ENCODE peak calls at places on chromosomes 3 and 15, in four cellular contexts. E is RWPE1, V is OCI-LY7, F is AG04450. W is an unnamed sample.

GRCh38 chr3:111739241-111739952 is 119.7 kb upstream of the PHLDB2 start:
- DNase-seq in E (peak; percentile 66), V (no peak), F (no peak), W (no peak)

GRCh38 chr3:188818282-188818681 is 353.5 kb upstream of the TPRG1 start:
- DNase-seq in E (no peak), V (no peak), F (no peak), W (no peak)

GRCh38 chr3:68206524-68207117 is 552.2 kb upstream of the SUCLG2 start:
- DNase-seq in E (no peak), V (peak; percentile 26), F (no peak), W (no peak)

GRCh38 chr3:128366652-128367051 is 100.0 kb downstream of the DNAJB8 start:
- DNase-seq in E (no peak), V (no peak), F (no peak), W (peak; percentile 13)

GRCh38 chr3:46712191-46713047 is 5.2 kb downstream of the PRSS50 start:
- DNase-seq in E (no peak), V (no peak), F (no peak), W (no peak)

GRCh38 chr3:5136211-5136610 is 14.1 kb downstream of the ARL8B start:
- DNase-seq in E (no peak), V (no peak), F (no peak), W (no peak)

GRCh38 chr15:94882071-94882712 is 650.8 kb downstream of the MCTP2 start:
- DNase-seq in E (peak; percentile 30), V (no peak), F (no peak), W (no peak)

GRCh38 chr3:44323341-44323955 is 15.1 kb upstream of the TCAIM start:
- DNase-seq in E (peak; percentile 16), V (peak; percentile 54), F (peak; percentile 26), W (peak; percentile 77)

GRCh38 chr15:26132786-26133185 is 269.7 kb upstream of the ATP10A start:
- DNase-seq in E (no peak), V (no peak), F (no peak), W (no peak)

GRCh38 chr3:128496019-128496601 is 3.1 kb upstream of the GATA2 start:
- DNase-seq in E (no peak), V (no peak), F (no peak), W (no peak)

GRCh38 chr3:127781411-127782001 is 40.8 kb downstream of the MGLL start:
- DNase-seq in E (no peak), V (no peak), F (peak; percentile 47), W (no peak)

GRCh38 chr15:85834651-85835050 is 39.9 kb upstream of the KLHL25 start:
- DNase-seq in E (no peak), V (no peak), F (no peak), W (no peak)

GRCh38 chr3:85476891-85477495 is 518.2 kb downstream of the CADM2 start:
- DNase-seq in E (no peak), V (no peak), F (no peak), W (no peak)

GRCh38 chr3:145144361-145144760 is 1016.6 kb downstream of the PLOD2 start:
- DNase-seq in E (no peak), V (no peak), F (no peak), W (no peak)

GRCh38 chr3:47799733-47800132 is 3.2 kb upstream of the DHX30 start:
- DNase-seq in E (no peak), V (no peak), F (no peak), W (no peak)

GRCh38 chr3:100297784-100298183 is 36.8 kb upstream of the NIT2 start:
- DNase-seq in E (peak; percentile 14), V (no peak), F (peak; percentile 3), W (no peak)

GRCh38 chr3:20080956-20081554 is 40.8 kb downstream of the KAT2B start:
- DNase-seq in E (no peak), V (no peak), F (no peak), W (peak; percentile 53)

GRCh38 chr3:115784739-115785571 is 161.6 kb downstream of the GAP43 start:
- DNase-seq in E (no peak), V (no peak), F (peak; percentile 85), W (no peak)

GRCh38 chr3:139327861-139328260 is 16.0 kb upstream of the MRPS22 start:
- DNase-seq in E (no peak), V (no peak), F (no peak), W (peak; percentile 18)

GRCh38 chr3:64148955-64149653 is 76.2 kb downstream of the PRICKLE2 start:
- DNase-seq in E (no peak), V (no peak), F (no peak), W (no peak)

GRCh38 chr3:87329065-87329464 is 52.7 kb upstream of the POU1F1 start:
- DNase-seq in E (no peak), V (no peak), F (no peak), W (no peak)

GRCh38 chr15:96335429-96335807 is 4.9 kb downstream of the NR2F2 start:
- DNase-seq in E (no peak), V (no peak), F (no peak), W (no peak)

GRCh38 chr3:138950006-138950644 is 3.1 kb downstream of the FOXL2NB start:
- DNase-seq in E (no peak), V (no peak), F (no peak), W (peak; percentile 34)

GRCh38 chr3:122754867-122755835 is 38.5 kb downstream of the HSPBAP1 start:
- DNase-seq in E (peak; percentile 21), V (peak; percentile 48), F (no peak), W (peak; percentile 11)

GRCh38 chr3:63927623-63928280 is 15.6 kb upstream of the SCAANT1 start:
- DNase-seq in E (no peak), V (peak; percentile 78), F (no peak), W (no peak)

GRCh38 chr3:36244728-36245127 is 135.6 kb upstream of the STAC start:
- DNase-seq in E (peak; percentile 11), V (no peak), F (no peak), W (no peak)

GRCh38 chr3:87873136-87873535 is 185.7 kb downstream of the CGGBP1 start:
- DNase-seq in E (no peak), V (no peak), F (no peak), W (no peak)

GRCh38 chr3:45972534-45973402 is 22.9 kb downstream of the FYCO1 start:
- DNase-seq in E (peak; percentile 73), V (peak; percentile 43), F (peak; percentile 85), W (peak; percentile 29)

GRCh38 chr15:86040360-86041095 is 39.1 kb upstream of the AGBL1 start:
- DNase-seq in E (no peak), V (no peak), F (no peak), W (no peak)

GRCh38 chr3:13528217-13528801 is 20.6 kb upstream of the FBLN2 start:
- DNase-seq in E (no peak), V (no peak), F (no peak), W (no peak)
- TF ChIP-seq CTCF in E (no peak), V (no peak), F (peak; percentile 43), W (no peak)

DNA sequence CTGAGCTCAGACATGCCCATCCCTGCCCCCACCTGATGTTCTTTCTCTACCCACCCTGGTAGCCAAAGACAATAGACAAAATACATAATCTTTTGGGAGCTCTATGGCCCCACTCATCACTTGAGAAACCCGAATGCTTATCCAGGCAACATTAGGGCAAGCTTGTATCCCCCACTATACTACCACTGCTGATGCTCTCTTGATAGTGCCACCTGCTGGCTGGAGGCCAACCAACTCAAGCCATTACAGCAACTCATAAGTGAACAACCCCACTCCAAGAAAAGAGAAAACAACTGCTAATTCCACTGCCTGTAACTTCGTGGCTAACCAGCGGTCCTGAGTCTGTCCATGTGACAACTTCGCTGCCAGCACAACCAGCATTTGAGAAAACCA is 342.5 kb upstream of the TGFBR2 start:
- DNase-seq in E (no peak), V (peak; percentile 2), F (no peak), W (peak; percentile 40)
- TF ChIP-seq CTCF in E (no peak), V (peak; percentile 67), F (no peak), W (peak; percentile 13)

GRCh38 chr3:194875581-194876402 is 190.1 kb downstream of the FAM43A start:
- DNase-seq in E (no peak), V (no peak), F (no peak), W (no peak)

GRCh38 chr3:194872669-194872977 is 186.9 kb downstream of the FAM43A start:
- DNase-seq in E (peak; percentile 80), V (no peak), F (peak; percentile 64), W (no peak)

GRCh38 chr3:194874783-194875182 is 189.1 kb downstream of the FAM43A start:
- DNase-seq in E (no peak), V (no peak), F (no peak), W (no peak)

GRCh38 chr3:194871864-194872668 is 186.4 kb downstream of the FAM43A start:
- DNase-seq in E (peak; percentile 38), V (no peak), F (peak; percentile 15), W (no peak)

DNA sequence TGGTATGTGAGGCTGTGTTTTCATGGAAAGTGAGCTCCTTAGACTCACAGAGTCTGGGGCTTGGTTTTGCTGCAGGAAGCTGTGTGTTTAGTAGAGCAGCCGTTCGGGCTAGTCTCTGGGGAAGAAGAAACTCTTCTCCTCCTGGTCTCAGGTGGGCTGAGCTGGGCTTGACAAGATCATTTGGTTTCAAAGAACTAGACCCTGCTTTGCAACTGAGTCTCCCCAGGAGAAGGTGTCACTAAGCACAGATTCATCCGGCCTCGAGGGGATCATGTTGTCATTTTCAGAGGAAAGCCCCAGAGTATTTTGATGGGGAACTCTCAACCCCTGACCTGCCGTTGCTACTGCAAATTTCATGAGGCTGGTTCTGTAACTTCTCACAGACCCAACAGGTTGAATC is 188.5 kb downstream of the FAM43A start:
- DNase-seq in E (no peak), V (no peak), F (no peak), W (no peak)
- TF ChIP-seq CTCF in E (no peak), V (no peak), F (no peak), W (no peak)

GRCh38 chr3:23162939-23163338 is 40.2 kb upstream of the UBE2E2 start:
- DNase-seq in E (no peak), V (peak; percentile 42), F (no peak), W (no peak)
- TF ChIP-seq CTCF in E (no peak), V (no peak), F (no peak), W (no peak)

DNA sequence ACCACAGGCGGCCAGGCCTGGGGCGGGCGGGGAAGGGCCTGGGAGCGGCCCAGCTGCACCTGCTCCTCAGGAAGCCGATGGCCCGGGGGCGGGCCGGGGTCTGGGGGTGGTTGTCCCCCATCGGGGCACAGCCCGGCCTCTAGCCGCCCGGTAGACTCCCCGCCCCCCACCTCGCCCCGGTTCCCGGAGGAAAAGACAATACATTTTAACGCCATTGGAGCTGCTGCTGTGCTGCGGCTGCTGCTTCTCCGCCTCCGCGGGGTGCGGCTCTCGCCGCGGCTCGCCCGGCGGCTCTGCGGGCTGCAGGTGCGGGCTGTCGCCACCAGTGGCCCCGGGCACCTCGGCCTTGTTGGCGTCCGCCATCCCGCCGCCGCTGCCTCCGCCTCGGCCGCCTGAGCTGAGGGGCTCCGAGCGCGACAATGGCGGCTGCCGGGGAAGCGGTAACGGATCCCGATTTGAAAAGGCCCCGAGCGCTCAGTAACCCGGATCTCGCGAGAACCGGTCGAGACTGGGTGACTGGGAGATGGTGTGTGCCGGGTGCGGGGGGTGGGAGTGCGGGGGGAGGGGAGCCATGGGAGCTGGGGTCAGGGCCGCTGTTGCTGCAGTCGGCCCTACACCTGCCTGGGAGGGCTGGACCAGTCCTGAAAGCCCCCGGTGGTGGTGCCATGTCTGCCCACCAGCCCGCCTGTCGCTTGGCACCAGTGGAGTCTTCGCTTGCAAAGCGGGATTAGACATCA is at the start of gene MYEF2:
- DNase-seq in E (peak; percentile 57), V (peak; percentile 90), F (peak; percentile 20), W (peak; percentile 86)
- TF ChIP-seq CTCF in E (no peak), V (no peak), F (no peak), W (no peak)

GRCh38 chr3:19029837-19030835 is 118.2 kb upstream of the KCNH8 start:
- DNase-seq in E (no peak), V (peak; percentile 13), F (no peak), W (peak; percentile 49)
- TF ChIP-seq CTCF in E (no peak), V (peak; percentile 69), F (no peak), W (no peak)

W was measured in activated CD8-positive, alpha-beta T cell treated with anti-CD3 and anti-CD28 coated beads for 36 hours.